ENCODE peak calls at places on chromosomes 2 and 18, in seven cellular contexts. C is PC-3, E is omental fat pad, X is AG10803, O is tibial artery, D is H9, L is keratinocyte. P is an unnamed sample.

GRCh38 chr2:112582314-112582746 is 2.1 kb upstream of the CHCHD5 start:
- DNase-seq in C (peak), E (no peak), X (peak), O (no peak), D (no peak), L (no peak), P (no peak)

GRCh38 chr2:32249731-32250236 is 14.9 kb downstream of the NLRC4 start:
- DNase-seq in C (no peak), E (no peak), X (peak), O (no peak), D (no peak), L (no peak), P (no peak)

GRCh38 chr2:16218161-16218560 is 277.8 kb downstream of the MYCN start:
- DNase-seq in C (no peak), E (no peak), X (no peak), O (no peak), D (no peak), L (no peak), P (no peak)

GRCh38 chr18:2854871-2855270 is 8.1 kb downstream of the EMILIN2 start:
- DNase-seq in C (no peak), E (no peak), X (no peak), O (peak), D (no peak), L (no peak), P (no peak)

GRCh38 chr18:48519431-48520100 is 19.3 kb upstream of the CTIF start:
- DNase-seq in C (no peak), E (no peak), X (no peak), O (no peak), D (no peak), L (no peak), P (no peak)

GRCh38 chr2:157662401-157662800 is 33.7 kb upstream of the ACVR1C start:
- DNase-seq in C (peak), E (no peak), X (no peak), O (no peak), D (no peak), L (no peak), P (no peak)

GRCh38 chr2:7119504-7119835 is 202.3 kb downstream of the RNF144A start:
- DNase-seq in C (no peak), E (no peak), X (no peak), O (no peak), D (no peak), L (no peak), P (no peak)

GRCh38 chr2:183284606-183285005 is 160.4 kb downstream of the NUP35 start:
- DNase-seq in C (peak), E (no peak), X (peak), O (no peak), D (no peak), L (peak), P (no peak)

GRCh38 chr2:50591642-50592041 is 440.3 kb downstream of the NRXN1 start:
- DNase-seq in C (no peak), E (no peak), X (no peak), O (no peak), D (no peak), L (no peak), P (no peak)

GRCh38 chr2:215737496-215737895 is 275.9 kb downstream of the MREG start:
- DNase-seq in C (no peak), E (no peak), X (no peak), O (no peak), D (peak), L (no peak), P (no peak)

GRCh38 chr2:196263181-196263747 is 91.9 kb upstream of the STK17B start:
- DNase-seq in C (peak), E (no peak), X (peak), O (no peak), D (no peak), L (peak), P (no peak)

GRCh38 chr2:233399306-233400225 is 45.3 kb downstream of the DGKD start:
- DNase-seq in C (no peak), E (no peak), X (no peak), O (no peak), D (peak), L (no peak), P (no peak)

GRCh38 chr2:122029945-122030344 is 274.5 kb downstream of the TSN start:
- DNase-seq in C (no peak), E (no peak), X (no peak), O (no peak), D (no peak), L (no peak), P (no peak)

GRCh38 chr2:115412501-115412900 is 970.1 kb downstream of the DPP10 start:
- DNase-seq in C (peak), E (no peak), X (no peak), O (no peak), D (no peak), L (no peak), P (no peak)

GRCh38 chr18:9750112-9750511 is 42.0 kb downstream of the RAB31 start:
- DNase-seq in C (no peak), E (no peak), X (no peak), O (no peak), D (no peak), L (no peak), P (no peak)

GRCh38 chr18:47993409-47993808 is 63.0 kb upstream of the SMAD2 start:
- DNase-seq in C (no peak), E (no peak), X (no peak), O (no peak), D (no peak), L (no peak), P (no peak)

GRCh38 chr2:138829326-138829725 is 49.1 kb upstream of the NXPH2 start:
- DNase-seq in C (peak), E (no peak), X (no peak), O (no peak), D (peak), L (no peak), P (peak)
- TF ChIP-seq CTCF in C (peak), E (no peak), X (peak), O (no peak), D (peak), L (peak), P (no peak)

GRCh38 chr2:169258045-169258601 is 104.2 kb downstream of the LRP2 start:
- DNase-seq in C (no peak), E (no peak), X (no peak), O (no peak), D (no peak), L (no peak), P (no peak)

GRCh38 chr2:169265581-169265980 is 96.8 kb downstream of the LRP2 start:
- DNase-seq in C (no peak), E (no peak), X (no peak), O (no peak), D (no peak), L (no peak), P (no peak)

GRCh38 chr2:169260246-169260645 is 102.1 kb downstream of the LRP2 start:
- DNase-seq in C (no peak), E (no peak), X (no peak), O (no peak), D (peak), L (no peak), P (no peak)

GRCh38 chr2:169259402-169259801 is 102.9 kb downstream of the LRP2 start:
- DNase-seq in C (no peak), E (no peak), X (no peak), O (no peak), D (no peak), L (no peak), P (no peak)

DNA sequence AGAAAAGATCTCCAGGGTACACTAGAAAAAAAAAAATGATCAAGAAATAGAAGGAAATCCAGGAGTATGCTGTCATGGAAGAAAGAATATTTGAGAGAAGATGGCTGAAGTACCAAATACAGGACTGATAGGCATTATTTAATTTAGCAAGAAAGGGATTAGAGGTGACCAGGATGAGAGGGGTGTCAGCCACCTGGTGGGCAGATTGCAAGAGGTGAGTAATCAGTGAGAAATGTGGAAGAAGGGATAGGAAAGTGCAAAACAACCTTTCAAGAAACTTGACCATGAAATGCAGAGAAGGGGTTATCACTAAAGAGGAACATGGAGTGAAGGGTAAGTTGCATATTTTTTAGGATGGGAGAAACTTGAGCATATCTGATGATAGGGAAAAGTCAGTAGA is 101.5 kb downstream of the LRP2 start:
- DNase-seq in C (no peak), E (no peak), X (no peak), O (no peak), D (no peak), L (no peak), P (no peak)
- TF ChIP-seq CTCF in C (no peak), E (no peak), X (no peak), O (no peak), D (no peak), L (no peak), P (no peak)

GRCh38 chr18:32769242-32770180 is 3.3 kb downstream of the KLHL14 start:
- DNase-seq in C (no peak), E (no peak), X (no peak), O (no peak), D (peak), L (no peak), P (peak)
- TF ChIP-seq CTCF in C (no peak), E (no peak), X (no peak), O (no peak), D (no peak), L (no peak), P (no peak)

GRCh38 chr2:239193925-239194687 is 206.7 kb downstream of the HDAC4 start:
- DNase-seq in C (no peak), E (no peak), X (no peak), O (peak), D (peak), L (no peak), P (peak)
- TF ChIP-seq CTCF in C (peak), E (no peak), X (peak), O (no peak), D (peak), L (peak), P (no peak)

GRCh38 chr2:18860179-18860578 is 270.8 kb upstream of the NT5C1B start:
- DNase-seq in C (no peak), E (no peak), X (no peak), O (no peak), D (no peak), L (no peak), P (no peak)

GRCh38 chr2:18856766-18857165 is 267.4 kb upstream of the NT5C1B start:
- DNase-seq in C (no peak), E (no peak), X (peak), O (no peak), D (no peak), L (no peak), P (no peak)

GRCh38 chr2:18849841-18850578 is 260.6 kb upstream of the NT5C1B start:
- DNase-seq in C (peak), E (no peak), X (no peak), O (no peak), D (no peak), L (no peak), P (no peak)

DNA sequence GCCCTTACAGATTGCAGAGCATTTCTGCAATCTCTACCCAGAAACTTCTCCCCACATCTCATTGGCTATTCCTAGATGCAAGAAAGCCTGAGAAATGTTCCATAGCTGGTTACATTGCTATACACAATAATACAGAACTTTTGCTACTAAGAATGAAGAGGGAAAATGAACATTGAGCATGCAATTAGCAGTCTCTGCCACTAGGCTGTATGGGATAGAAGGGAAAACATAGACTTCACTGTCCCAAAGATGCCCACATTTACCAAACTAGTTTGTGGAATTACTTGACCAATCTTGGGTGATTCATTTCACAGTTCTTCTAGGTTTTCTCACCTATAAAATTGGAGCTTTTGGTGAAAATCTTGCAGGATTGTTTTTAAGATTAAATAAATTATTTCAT is 265.7 kb upstream of the NT5C1B start:
- DNase-seq in C (peak), E (no peak), X (peak), O (no peak), D (no peak), L (no peak), P (no peak)
- TF ChIP-seq CTCF in C (peak), E (no peak), X (peak), O (peak), D (peak), L (peak), P (peak)

GRCh38 chr2:103527278-103527677 is 765.4 kb downstream of the TMEM182 start:
- DNase-seq in C (no peak), E (no peak), X (no peak), O (no peak), D (no peak), L (no peak), P (no peak)
- TF ChIP-seq CTCF in C (no peak), E (no peak), X (no peak), O (no peak), D (no peak), L (no peak), P (no peak)

DNA sequence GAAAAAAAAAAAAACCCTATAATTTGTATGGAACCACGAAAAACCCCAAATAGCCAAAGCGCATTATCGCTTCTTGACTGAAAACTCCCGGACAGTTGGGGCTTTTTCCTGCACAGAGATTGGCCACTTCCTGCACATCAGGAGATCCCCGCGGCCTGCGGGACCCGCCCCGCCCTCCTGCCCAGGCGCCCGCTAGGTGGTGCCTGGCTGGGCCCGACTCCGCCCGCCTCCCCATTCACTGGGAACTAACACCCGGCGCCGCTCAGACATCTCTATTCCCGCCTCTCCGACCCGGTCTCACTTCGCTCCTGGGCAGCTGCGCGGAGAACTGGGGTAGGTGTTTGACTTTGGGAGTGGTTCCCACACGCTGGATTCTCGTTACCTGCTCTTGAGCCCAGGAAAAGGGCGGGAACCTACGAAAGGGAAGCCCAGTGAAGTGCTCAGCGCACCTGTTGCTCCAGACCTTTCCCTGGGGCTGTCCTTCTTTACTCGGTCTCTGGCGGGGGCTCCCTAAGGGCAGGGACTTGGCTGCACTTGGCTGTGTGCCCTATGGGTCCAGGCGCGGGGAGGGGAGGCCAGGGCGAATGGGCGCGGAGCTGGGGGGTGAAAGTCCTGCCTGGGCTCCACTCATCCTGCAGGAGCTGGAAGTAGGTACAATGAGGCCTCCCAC is at the start of gene HMSD:
- DNase-seq in C (peak), E (no peak), X (peak), O (no peak), D (peak), L (no peak), P (peak)
- TF ChIP-seq CTCF in C (peak), E (no peak), X (peak), O (peak), D (peak), L (peak), P (no peak)

GRCh38 chr18:46481048-46481846 is 175.8 kb downstream of the LOXHD1 start:
- DNase-seq in C (peak), E (no peak), X (peak), O (no peak), D (peak), L (no peak), P (peak)
- TF ChIP-seq CTCF in C (peak), E (no peak), X (peak), O (peak), D (peak), L (peak), P (peak)